ENCODE peak calls at places on chromosomes 11 and 22, in six cellular contexts. One of them, this sample, is unnamed.

GRCh38 chr11:15710593-15711260 is 596.0 kb downstream of the INSC start:
- DNase-seq in neural crest cell: no peak
- DNase-seq in MCF 10A: no peak
- DNase-seq in left colon: no peak
- DNase-seq in heart left ventricle: no peak
- DNase-seq in endodermal cell: peak; percentile 62
- DNase-seq in this sample: no peak

GRCh38 chr11:101133190-101133589 is 3.6 kb upstream of the PGR start:
- DNase-seq in neural crest cell: no peak
- DNase-seq in endodermal cell: no peak
- DNase-seq in heart left ventricle: no peak
- DNase-seq in left colon: no peak
- DNase-seq in MCF 10A: peak; percentile 32
- DNase-seq in this sample: no peak

GRCh38 chr11:27211370-27212127 is 151.5 kb downstream of the CCDC34 start:
- DNase-seq in heart left ventricle: no peak
- DNase-seq in MCF 10A: peak; percentile 27
- DNase-seq in left colon: no peak
- DNase-seq in neural crest cell: peak; percentile 18
- DNase-seq in endodermal cell: peak; percentile 68
- DNase-seq in this sample: no peak

GRCh38 chr22:41603873-41604332 is 14.3 kb upstream of the PMM1 start:
- DNase-seq in left colon: no peak
- DNase-seq in neural crest cell: no peak
- DNase-seq in endodermal cell: no peak
- DNase-seq in heart left ventricle: no peak
- DNase-seq in MCF 10A: no peak
- DNase-seq in this sample: no peak

GRCh38 chr11:75140269-75141138 is 10.4 kb upstream of the SLCO2B1 start:
- DNase-seq in heart left ventricle: peak; percentile 63
- DNase-seq in neural crest cell: peak; percentile 66
- DNase-seq in MCF 10A: peak; percentile 54
- DNase-seq in left colon: peak; percentile 80
- DNase-seq in endodermal cell: peak; percentile 93
- DNase-seq in this sample: peak; percentile 46

GRCh38 chr11:63862923-63863322 is 24.0 kb downstream of the MARK2 start:
- DNase-seq in MCF 10A: no peak
- DNase-seq in heart left ventricle: no peak
- DNase-seq in neural crest cell: no peak
- DNase-seq in left colon: peak; percentile 60
- DNase-seq in endodermal cell: no peak
- DNase-seq in this sample: no peak

GRCh38 chr11:75563978-75564552 is 2.0 kb downstream of the SERPINH1 start:
- DNase-seq in MCF 10A: peak; percentile 64
- DNase-seq in heart left ventricle: peak; percentile 77
- DNase-seq in left colon: peak; percentile 33
- DNase-seq in endodermal cell: peak; percentile 95
- DNase-seq in neural crest cell: peak; percentile 59
- DNase-seq in this sample: peak; percentile 84

GRCh38 chr11:124114942-124115781 is at the start of gene VWA5A:
- DNase-seq in left colon: peak; percentile 90
- DNase-seq in neural crest cell: peak; percentile 29
- DNase-seq in MCF 10A: peak; percentile 92
- DNase-seq in heart left ventricle: peak; percentile 69
- DNase-seq in endodermal cell: peak; percentile 91
- DNase-seq in this sample: peak; percentile 68

GRCh38 chr22:42844756-42845155 is 12.3 kb downstream of the ARFGAP3 start:
- DNase-seq in endodermal cell: no peak
- DNase-seq in MCF 10A: peak; percentile 78
- DNase-seq in left colon: no peak
- DNase-seq in neural crest cell: no peak
- DNase-seq in heart left ventricle: no peak
- DNase-seq in this sample: no peak

GRCh38 chr11:47987310-47987709 is 7.0 kb downstream of the PTPRJ start:
- DNase-seq in neural crest cell: no peak
- DNase-seq in heart left ventricle: no peak
- DNase-seq in left colon: no peak
- DNase-seq in endodermal cell: no peak
- DNase-seq in MCF 10A: no peak
- DNase-seq in this sample: no peak

GRCh38 chr11:81989093-81989492 is 744.6 kb downstream of the FAM181B start:
- DNase-seq in neural crest cell: no peak
- DNase-seq in left colon: no peak
- DNase-seq in endodermal cell: no peak
- DNase-seq in MCF 10A: peak; percentile 3
- DNase-seq in heart left ventricle: no peak
- DNase-seq in this sample: no peak

GRCh38 chr11:28730889-28731288 is 622.7 kb downstream of the METTL15 start:
- DNase-seq in MCF 10A: no peak
- DNase-seq in endodermal cell: no peak
- DNase-seq in neural crest cell: no peak
- DNase-seq in left colon: no peak
- DNase-seq in heart left ventricle: no peak
- DNase-seq in this sample: no peak

GRCh38 chr11:24935059-24935458 is 438.2 kb downstream of the LUZP2 start:
- DNase-seq in heart left ventricle: no peak
- DNase-seq in MCF 10A: no peak
- DNase-seq in endodermal cell: no peak
- DNase-seq in neural crest cell: no peak
- DNase-seq in left colon: no peak
- DNase-seq in this sample: no peak

GRCh38 chr11:120819003-120819402 is 204.9 kb upstream of the TBCEL start:
- DNase-seq in left colon: no peak
- DNase-seq in endodermal cell: no peak
- DNase-seq in neural crest cell: no peak
- DNase-seq in heart left ventricle: no peak
- DNase-seq in MCF 10A: peak; percentile 30
- DNase-seq in this sample: no peak

GRCh38 chr11:87455180-87455579 is 417.4 kb downstream of the TMEM135 start:
- DNase-seq in MCF 10A: no peak
- DNase-seq in left colon: no peak
- DNase-seq in endodermal cell: no peak
- DNase-seq in heart left ventricle: no peak
- DNase-seq in neural crest cell: no peak
- DNase-seq in this sample: no peak

GRCh38 chr22:41447435-41448188 is 1.0 kb upstream of the TOB2 start:
- DNase-seq in endodermal cell: peak; percentile 90
- DNase-seq in MCF 10A: peak; percentile 63
- DNase-seq in neural crest cell: peak; percentile 66
- DNase-seq in heart left ventricle: peak; percentile 78
- DNase-seq in left colon: peak; percentile 78
- DNase-seq in this sample: peak; percentile 77

GRCh38 chr11:76644591-76644990 is 26.0 kb downstream of the LRRC32 start:
- DNase-seq in MCF 10A: peak; percentile 60
- DNase-seq in endodermal cell: no peak
- DNase-seq in neural crest cell: no peak
- DNase-seq in heart left ventricle: no peak
- DNase-seq in left colon: no peak
- DNase-seq in this sample: no peak

GRCh38 chr11:58394195-58394594 is 12.5 kb downstream of the OR5B3 start:
- DNase-seq in heart left ventricle: no peak
- DNase-seq in left colon: no peak
- DNase-seq in MCF 10A: peak; percentile 49
- DNase-seq in neural crest cell: no peak
- DNase-seq in endodermal cell: no peak
- DNase-seq in this sample: no peak

GRCh38 chr11:67406969-67407699 is 3.3 kb downstream of the TBC1D10C start:
- DNase-seq in MCF 10A: no peak
- DNase-seq in heart left ventricle: no peak
- DNase-seq in left colon: no peak
- DNase-seq in neural crest cell: no peak
- DNase-seq in endodermal cell: no peak
- DNase-seq in this sample: no peak

GRCh38 chr11:101915811-101916291 is 471 bp downstream of the ANGPTL5 start:
- DNase-seq in neural crest cell: no peak
- DNase-seq in heart left ventricle: no peak
- DNase-seq in left colon: no peak
- DNase-seq in MCF 10A: peak; percentile 38
- DNase-seq in endodermal cell: no peak
- DNase-seq in this sample: no peak

GRCh38 chr22:46245515-46245914 is 4.6 kb downstream of the CDPF1 start:
- DNase-seq in heart left ventricle: peak; percentile 87
- DNase-seq in MCF 10A: no peak
- DNase-seq in left colon: no peak
- DNase-seq in neural crest cell: no peak
- DNase-seq in endodermal cell: no peak
- DNase-seq in this sample: peak; percentile 38

GRCh38 chr11:66268953-66269906 is 791 bp downstream of the RAB1B start:
- DNase-seq in endodermal cell: peak; percentile 78
- DNase-seq in heart left ventricle: no peak
- DNase-seq in MCF 10A: no peak
- DNase-seq in left colon: peak; percentile 48
- DNase-seq in neural crest cell: no peak
- DNase-seq in this sample: no peak

GRCh38 chr11:5280582-5281102 is 10.9 kb upstream of the HBE1 start:
- DNase-seq in neural crest cell: no peak
- DNase-seq in heart left ventricle: peak; percentile 16
- DNase-seq in MCF 10A: peak; percentile 97
- DNase-seq in endodermal cell: peak; percentile 88
- DNase-seq in left colon: no peak
- DNase-seq in this sample: peak; percentile 66

GRCh38 chr11:121213568-121213893 is 79.0 kb upstream of the SC5D start:
- DNase-seq in left colon: no peak
- DNase-seq in neural crest cell: no peak
- DNase-seq in heart left ventricle: no peak
- DNase-seq in endodermal cell: no peak
- DNase-seq in MCF 10A: no peak
- DNase-seq in this sample: no peak

GRCh38 chr22:38923463-38924196 is 33.8 kb upstream of the APOBEC3A start:
- DNase-seq in MCF 10A: peak; percentile 62
- DNase-seq in endodermal cell: peak; percentile 69
- DNase-seq in left colon: peak; percentile 75
- DNase-seq in heart left ventricle: peak; percentile 82
- DNase-seq in neural crest cell: no peak
- DNase-seq in this sample: peak; percentile 83

GRCh38 chr11:46079662-46080061 is 41.6 kb downstream of the PHF21A start:
- DNase-seq in left colon: no peak
- DNase-seq in MCF 10A: no peak
- DNase-seq in heart left ventricle: no peak
- DNase-seq in neural crest cell: no peak
- DNase-seq in endodermal cell: no peak
- DNase-seq in this sample: no peak

GRCh38 chr11:33635161-33635560 is 65.5 kb downstream of the C11orf91 start:
- DNase-seq in heart left ventricle: peak; percentile 28
- DNase-seq in MCF 10A: peak; percentile 90
- DNase-seq in left colon: no peak
- DNase-seq in endodermal cell: no peak
- DNase-seq in neural crest cell: no peak
- DNase-seq in this sample: no peak

GRCh38 chr11:10317776-10318526 is 13.1 kb downstream of the ADM start:
- DNase-seq in heart left ventricle: no peak
- DNase-seq in endodermal cell: peak; percentile 52
- DNase-seq in neural crest cell: no peak
- DNase-seq in MCF 10A: no peak
- DNase-seq in left colon: no peak
- DNase-seq in this sample: no peak

GRCh38 chr22:24175160-24175808 is 6.0 kb upstream of the SUSD2 start:
- DNase-seq in MCF 10A: peak; percentile 79
- DNase-seq in left colon: peak; percentile 87
- DNase-seq in neural crest cell: peak; percentile 77
- DNase-seq in heart left ventricle: peak; percentile 84
- DNase-seq in endodermal cell: peak; percentile 95
- DNase-seq in this sample: peak; percentile 83

GRCh38 chr22:46794067-46794466 is 31.6 kb downstream of the TBC1D22A start:
- DNase-seq in heart left ventricle: no peak
- DNase-seq in endodermal cell: no peak
- DNase-seq in left colon: no peak
- DNase-seq in MCF 10A: no peak
- DNase-seq in neural crest cell: no peak
- DNase-seq in this sample: no peak

This sample was measured in ovary.